ENCODE peak calls at places on chromosomes 7 and 10, in seven cellular contexts. One of them, this sample, is unnamed.

GRCh38 chr10:132987671-132988571 is 45.6 kb upstream of the CFAP46 start:
- DNase-seq in psoas muscle: peak
- DNase-seq in NCI-H1092: no peak
- DNase-seq in dorsolateral prefrontal cortex: peak
- DNase-seq in central memory CD4-positive, alpha-beta T cell: no peak
- DNase-seq in left colon: no peak
- DNase-seq in COR-L47: no peak
- DNase-seq in this sample: peak

GRCh38 chr10:86402283-86402931 is 35.8 kb upstream of the GRID1 start:
- DNase-seq in psoas muscle: no peak
- DNase-seq in NCI-H1092: no peak
- DNase-seq in dorsolateral prefrontal cortex: no peak
- DNase-seq in central memory CD4-positive, alpha-beta T cell: no peak
- DNase-seq in left colon: no peak
- DNase-seq in COR-L47: no peak
- DNase-seq in this sample: no peak

GRCh38 chr10:43691503-43691902 is 42.8 kb upstream of the ZNF32 start:
- DNase-seq in psoas muscle: no peak
- DNase-seq in NCI-H1092: no peak
- DNase-seq in dorsolateral prefrontal cortex: no peak
- DNase-seq in central memory CD4-positive, alpha-beta T cell: no peak
- DNase-seq in left colon: no peak
- DNase-seq in COR-L47: no peak
- DNase-seq in this sample: no peak

GRCh38 chr7:17234398-17235021 is 63.9 kb upstream of the AHR start:
- DNase-seq in psoas muscle: no peak
- DNase-seq in NCI-H1092: no peak
- DNase-seq in dorsolateral prefrontal cortex: no peak
- DNase-seq in central memory CD4-positive, alpha-beta T cell: peak
- DNase-seq in left colon: no peak
- DNase-seq in COR-L47: no peak
- DNase-seq in this sample: peak

GRCh38 chr10:21926949-21927348 is 76.6 kb downstream of the DNAJC1 start:
- DNase-seq in psoas muscle: no peak
- DNase-seq in NCI-H1092: no peak
- DNase-seq in dorsolateral prefrontal cortex: no peak
- DNase-seq in central memory CD4-positive, alpha-beta T cell: no peak
- DNase-seq in left colon: no peak
- DNase-seq in COR-L47: no peak
- DNase-seq in this sample: no peak

GRCh38 chr10:12748186-12748585 is 253.3 kb downstream of the CCDC3 start:
- DNase-seq in psoas muscle: no peak
- DNase-seq in NCI-H1092: no peak
- DNase-seq in dorsolateral prefrontal cortex: no peak
- DNase-seq in central memory CD4-positive, alpha-beta T cell: no peak
- DNase-seq in left colon: no peak
- DNase-seq in COR-L47: no peak
- DNase-seq in this sample: no peak

GRCh38 chr10:28243923-28244322 is 58.9 kb downstream of the MPP7 start:
- DNase-seq in psoas muscle: no peak
- DNase-seq in NCI-H1092: no peak
- DNase-seq in dorsolateral prefrontal cortex: no peak
- DNase-seq in central memory CD4-positive, alpha-beta T cell: no peak
- DNase-seq in left colon: no peak
- DNase-seq in COR-L47: no peak
- DNase-seq in this sample: no peak

GRCh38 chr10:62826275-62826674 is 10.1 kb upstream of the EGR2 start:
- DNase-seq in psoas muscle: no peak
- DNase-seq in NCI-H1092: no peak
- DNase-seq in dorsolateral prefrontal cortex: no peak
- DNase-seq in central memory CD4-positive, alpha-beta T cell: no peak
- DNase-seq in left colon: no peak
- DNase-seq in COR-L47: no peak
- DNase-seq in this sample: no peak

GRCh38 chr7:17230099-17230807 is 68.2 kb upstream of the AHR start:
- DNase-seq in psoas muscle: no peak
- DNase-seq in NCI-H1092: no peak
- DNase-seq in dorsolateral prefrontal cortex: no peak
- DNase-seq in central memory CD4-positive, alpha-beta T cell: no peak
- DNase-seq in left colon: no peak
- DNase-seq in COR-L47: no peak
- DNase-seq in this sample: no peak

GRCh38 chr10:78473016-78473415 is 439.4 kb downstream of the RPS24 start:
- DNase-seq in psoas muscle: no peak
- DNase-seq in NCI-H1092: no peak
- DNase-seq in dorsolateral prefrontal cortex: no peak
- DNase-seq in central memory CD4-positive, alpha-beta T cell: no peak
- DNase-seq in left colon: no peak
- DNase-seq in COR-L47: no peak
- DNase-seq in this sample: no peak

GRCh38 chr7:76260171-76260703 is 42.2 kb upstream of the HSPB1 start:
- DNase-seq in psoas muscle: no peak
- DNase-seq in NCI-H1092: no peak
- DNase-seq in dorsolateral prefrontal cortex: no peak
- DNase-seq in central memory CD4-positive, alpha-beta T cell: no peak
- DNase-seq in left colon: no peak
- DNase-seq in COR-L47: no peak
- DNase-seq in this sample: no peak

GRCh38 chr10:35056133-35056532 is 34.0 kb downstream of the CUL2 start:
- DNase-seq in psoas muscle: no peak
- DNase-seq in NCI-H1092: no peak
- DNase-seq in dorsolateral prefrontal cortex: no peak
- DNase-seq in central memory CD4-positive, alpha-beta T cell: no peak
- DNase-seq in left colon: no peak
- DNase-seq in COR-L47: no peak
- DNase-seq in this sample: no peak